ENCODE peak calls at places on chromosomes 2 and 18, in eight cellular contexts. F, M, R, T, E, G, Q and L are unnamed samples.

GRCh38 chr18:40868110-40868858 is 1086.8 kb upstream of the PIK3C3 start:
- DNase-seq in F (no peak), M (no peak), R (no peak), T (no peak), E (no peak), G (peak), Q (no peak), L (no peak)

GRCh38 chr2:216362730-216363129 is 9.6 kb downstream of the MARCHF4 start:
- DNase-seq in F (no peak), M (no peak), R (no peak), T (no peak), E (no peak), G (peak), Q (no peak), L (no peak)

GRCh38 chr2:53021285-53021684 is 746.3 kb upstream of the CHAC2 start:
- DNase-seq in F (no peak), M (no peak), R (no peak), T (no peak), E (no peak), G (peak), Q (no peak), L (no peak)

GRCh38 chr18:40283560-40283959 is 1671.5 kb upstream of the PIK3C3 start:
- DNase-seq in F (no peak), M (no peak), R (no peak), T (no peak), E (no peak), G (no peak), Q (no peak), L (no peak)

GRCh38 chr2:41400057-41400665 is 647.7 kb upstream of the PKDCC start:
- DNase-seq in F (no peak), M (no peak), R (no peak), T (peak), E (no peak), G (peak), Q (no peak), L (peak)

GRCh38 chr2:207768891-207769596 is 662 bp downstream of the FZD5 start:
- DNase-seq in F (peak), M (no peak), R (no peak), T (peak), E (no peak), G (no peak), Q (no peak), L (peak)

GRCh38 chr2:70974592-70974991 is 3.8 kb upstream of the ANKRD53 start:
- DNase-seq in F (no peak), M (no peak), R (no peak), T (no peak), E (no peak), G (no peak), Q (no peak), L (no peak)

GRCh38 chr2:16747257-16747656 is 81.6 kb upstream of the CYRIA start:
- DNase-seq in F (no peak), M (no peak), R (no peak), T (no peak), E (no peak), G (no peak), Q (no peak), L (no peak)

GRCh38 chr2:138486347-138487198 is 15.0 kb upstream of the SPOPL start:
- DNase-seq in F (no peak), M (no peak), R (no peak), T (no peak), E (no peak), G (no peak), Q (no peak), L (no peak)

GRCh38 chr2:46026431-46026830 is 270.8 kb upstream of the EPAS1 start:
- DNase-seq in F (no peak), M (no peak), R (no peak), T (no peak), E (no peak), G (no peak), Q (no peak), L (no peak)

GRCh38 chr2:46031124-46031523 is 266.1 kb upstream of the EPAS1 start:
- DNase-seq in F (no peak), M (no peak), R (no peak), T (no peak), E (no peak), G (no peak), Q (no peak), L (no peak)

GRCh38 chr2:46032161-46032813 is 264.9 kb upstream of the EPAS1 start:
- DNase-seq in F (no peak), M (no peak), R (no peak), T (no peak), E (no peak), G (peak), Q (no peak), L (no peak)

GRCh38 chr2:46030330-46030729 is 266.9 kb upstream of the EPAS1 start:
- DNase-seq in F (no peak), M (no peak), R (no peak), T (no peak), E (no peak), G (no peak), Q (no peak), L (no peak)

DNA sequence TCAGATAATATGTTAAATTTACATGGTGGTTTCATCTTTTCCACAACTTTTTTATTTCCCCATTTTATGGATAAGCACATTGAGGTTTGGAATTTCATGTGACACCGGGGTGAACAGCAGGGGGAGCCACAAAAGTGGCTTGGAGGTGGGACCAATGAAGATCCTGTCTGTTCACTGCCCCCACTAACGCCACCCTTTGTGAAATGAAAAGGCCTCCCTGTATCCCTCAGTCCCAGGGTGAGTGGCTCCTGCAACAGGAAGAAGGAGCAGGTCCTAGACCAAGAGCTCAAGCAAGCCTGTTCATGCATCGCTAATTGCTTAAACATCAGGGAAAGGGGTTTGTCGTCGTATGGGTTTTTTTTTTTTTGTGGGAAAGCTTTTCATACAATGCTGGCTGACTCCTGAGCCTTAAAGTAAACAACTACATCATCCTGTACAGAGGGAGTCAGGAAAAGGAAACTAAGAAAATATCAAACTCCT is 267.8 kb upstream of the EPAS1 start:
- DNase-seq in F (no peak), M (peak), R (peak), T (no peak), E (no peak), G (peak), Q (no peak), L (no peak)
- TF ChIP-seq CTCF in F (no peak), M (peak), R (peak), T (no peak), E (peak), G (no peak), Q (peak), L (no peak)

DNA sequence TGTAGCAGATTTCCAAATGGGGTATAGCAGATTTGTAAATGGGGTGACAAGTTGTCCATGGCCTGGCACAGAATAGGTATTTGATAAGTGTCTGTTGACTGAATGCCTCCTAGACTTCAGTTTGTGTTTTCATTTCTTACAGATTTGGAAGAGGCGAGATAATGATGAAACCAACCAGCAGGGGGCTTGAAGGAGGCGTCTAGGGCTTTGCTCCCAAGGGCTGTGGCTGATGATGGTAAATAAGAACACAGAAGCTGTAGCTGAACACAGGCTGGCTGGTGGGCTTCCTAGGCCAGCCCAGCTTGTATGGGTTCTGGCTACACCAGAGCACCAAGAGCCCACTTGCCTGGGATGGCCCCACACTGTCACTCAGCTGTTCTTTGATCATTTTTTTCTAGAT is 19.4 kb downstream of the SFTPB start:
- DNase-seq in F (no peak), M (no peak), R (no peak), T (no peak), E (no peak), G (no peak), Q (no peak), L (no peak)
- TF ChIP-seq CTCF in F (no peak), M (peak), R (peak), T (no peak), E (peak), G (peak), Q (peak), L (peak)

DNA sequence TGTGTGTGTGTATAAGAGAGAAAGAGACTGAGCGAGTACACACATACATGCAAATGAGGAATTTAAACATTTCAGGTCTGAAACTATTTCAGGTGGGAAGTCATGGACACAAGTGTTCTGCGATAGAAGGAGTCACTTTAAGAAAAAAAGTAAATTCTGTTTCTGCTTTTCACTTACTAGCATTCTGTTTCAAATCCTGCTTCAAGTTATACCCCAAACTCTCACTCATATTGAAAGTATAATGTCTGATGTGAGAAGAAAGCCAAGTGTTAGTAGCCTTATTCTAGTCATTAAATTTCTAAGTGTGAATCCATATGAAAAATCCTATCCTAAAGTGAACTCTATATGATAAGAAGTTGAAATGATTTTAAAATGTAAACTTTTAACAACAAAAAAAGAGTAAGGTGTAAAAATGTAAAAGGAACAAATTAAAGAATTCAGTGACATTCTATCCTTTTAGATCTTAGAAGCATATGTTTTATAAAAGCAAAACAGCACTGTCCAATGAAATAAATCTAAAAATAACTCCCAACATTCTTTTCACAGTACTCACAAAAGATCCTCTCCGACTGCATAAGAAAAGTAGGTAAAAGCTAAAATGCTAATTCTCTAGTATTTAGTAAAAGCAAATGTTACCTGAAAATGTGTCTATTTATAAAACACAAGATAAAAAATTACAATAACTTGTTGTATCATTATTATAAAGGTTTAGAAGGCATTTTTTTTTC is 570.6 kb downstream of the ZEB2 start:
- DNase-seq in F (no peak), M (no peak), R (no peak), T (no peak), E (no peak), G (no peak), Q (no peak), L (no peak)
- TF ChIP-seq CTCF in F (no peak), M (no peak), R (no peak), T (no peak), E (no peak), G (no peak), Q (no peak), L (no peak)

GRCh38 chr2:51335072-51336058 is 303.4 kb upstream of the NRXN1 start:
- DNase-seq in F (no peak), M (no peak), R (no peak), T (no peak), E (no peak), G (no peak), Q (no peak), L (no peak)
- TF ChIP-seq CTCF in F (no peak), M (no peak), R (no peak), T (peak), E (no peak), G (no peak), Q (no peak), L (peak)

GRCh38 chr18:58402247-58402646 is 226.6 kb downstream of the ALPK2 start:
- DNase-seq in F (no peak), M (no peak), R (no peak), T (no peak), E (no peak), G (peak), Q (no peak), L (no peak)

GRCh38 chr18:58402951-58403702 is 225.8 kb downstream of the ALPK2 start:
- DNase-seq in F (no peak), M (no peak), R (no peak), T (no peak), E (no peak), G (no peak), Q (no peak), L (no peak)

GRCh38 chr18:58401191-58401590 is 227.7 kb downstream of the ALPK2 start:
- DNase-seq in F (no peak), M (no peak), R (no peak), T (no peak), E (no peak), G (no peak), Q (no peak), L (no peak)

GRCh38 chr18:58398648-58399398 is 230.1 kb downstream of the ALPK2 start:
- DNase-seq in F (no peak), M (no peak), R (no peak), T (no peak), E (no peak), G (no peak), Q (no peak), L (no peak)

DNA sequence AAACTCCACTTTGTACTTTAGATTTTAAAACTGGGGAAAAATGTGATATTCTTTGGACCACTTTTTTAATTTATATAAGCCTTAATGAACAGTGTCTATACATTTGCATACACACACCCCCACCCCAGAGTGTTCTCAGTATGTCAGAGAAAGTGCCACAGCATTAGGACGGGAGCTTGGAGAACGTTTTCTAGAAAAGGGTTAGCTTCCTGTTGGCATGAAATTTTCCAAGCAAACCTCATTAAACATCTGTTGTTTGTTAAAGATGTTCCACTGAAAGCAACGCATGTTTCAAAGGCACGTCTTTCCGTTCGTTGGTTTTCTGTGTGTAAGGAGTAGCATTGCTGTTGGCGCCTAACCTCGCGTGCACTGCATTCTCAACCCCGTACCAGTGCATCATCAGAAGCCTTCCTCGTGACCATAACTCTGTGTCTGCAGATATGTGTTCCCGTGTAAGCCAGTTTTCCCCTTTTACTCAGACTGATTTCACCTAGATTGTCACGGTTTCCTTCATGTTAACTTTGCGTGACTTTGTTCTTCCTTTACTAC is 228.5 kb downstream of the ALPK2 start:
- DNase-seq in F (no peak), M (no peak), R (no peak), T (no peak), E (no peak), G (no peak), Q (no peak), L (no peak)
- TF ChIP-seq CTCF in F (no peak), M (no peak), R (no peak), T (no peak), E (no peak), G (no peak), Q (no peak), L (no peak)

DNA sequence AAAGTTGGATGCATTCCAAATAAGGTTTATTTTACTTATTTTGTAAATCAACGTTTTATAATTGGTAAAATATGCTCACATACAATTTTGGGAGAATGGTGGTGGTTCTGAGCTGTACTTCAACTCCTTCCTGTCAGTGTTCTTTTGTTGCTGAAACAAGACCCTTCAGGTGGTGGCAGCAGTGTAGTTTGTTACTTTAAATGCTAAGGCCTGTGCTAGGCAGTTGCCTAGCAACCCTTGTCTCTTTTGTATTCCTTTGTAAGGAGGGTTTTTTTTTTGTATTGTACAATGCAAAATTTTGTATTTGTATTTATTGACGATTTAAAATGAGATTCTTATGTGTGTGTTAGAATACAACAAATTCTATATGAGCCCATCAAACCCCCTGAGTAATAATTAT is 166.0 kb upstream of the FAM98A start:
- DNase-seq in F (no peak), M (no peak), R (peak), T (no peak), E (no peak), G (no peak), Q (no peak), L (no peak)
- TF ChIP-seq CTCF in F (no peak), M (no peak), R (no peak), T (no peak), E (no peak), G (no peak), Q (no peak), L (no peak)

GRCh38 chr2:74507145-74507925 is at the start of gene PCGF1:
- DNase-seq in F (peak), M (peak), R (peak), T (peak), E (peak), G (peak), Q (peak), L (peak)
- TF ChIP-seq CTCF in F (no peak), M (peak), R (peak), T (no peak), E (peak), G (no peak), Q (peak), L (peak)

GRCh38 chr2:185417111-185417510 is 321.5 kb upstream of the FSIP2 start:
- DNase-seq in F (no peak), M (no peak), R (no peak), T (no peak), E (no peak), G (no peak), Q (no peak), L (no peak)

GRCh38 chr2:185417688-185418087 is 320.9 kb upstream of the FSIP2 start:
- DNase-seq in F (no peak), M (no peak), R (no peak), T (no peak), E (no peak), G (no peak), Q (no peak), L (no peak)
- TF ChIP-seq CTCF in F (no peak), M (no peak), R (no peak), T (no peak), E (no peak), G (no peak), Q (no peak), L (no peak)

GRCh38 chr2:159118115-159118858 is 149.8 kb downstream of the TANC1 start:
- DNase-seq in F (peak), M (peak), R (peak), T (peak), E (peak), G (peak), Q (peak), L (peak)

GRCh38 chr2:159119652-159120257 is 151.3 kb downstream of the TANC1 start:
- DNase-seq in F (no peak), M (peak), R (peak), T (no peak), E (no peak), G (no peak), Q (no peak), L (no peak)

GRCh38 chr2:159116922-159117321 is 148.5 kb downstream of the TANC1 start:
- DNase-seq in F (no peak), M (no peak), R (no peak), T (no peak), E (no peak), G (no peak), Q (no peak), L (no peak)

GRCh38 chr2:159117658-159118057 is 149.2 kb downstream of the TANC1 start:
- DNase-seq in F (no peak), M (no peak), R (no peak), T (no peak), E (no peak), G (no peak), Q (no peak), L (no peak)

DNA sequence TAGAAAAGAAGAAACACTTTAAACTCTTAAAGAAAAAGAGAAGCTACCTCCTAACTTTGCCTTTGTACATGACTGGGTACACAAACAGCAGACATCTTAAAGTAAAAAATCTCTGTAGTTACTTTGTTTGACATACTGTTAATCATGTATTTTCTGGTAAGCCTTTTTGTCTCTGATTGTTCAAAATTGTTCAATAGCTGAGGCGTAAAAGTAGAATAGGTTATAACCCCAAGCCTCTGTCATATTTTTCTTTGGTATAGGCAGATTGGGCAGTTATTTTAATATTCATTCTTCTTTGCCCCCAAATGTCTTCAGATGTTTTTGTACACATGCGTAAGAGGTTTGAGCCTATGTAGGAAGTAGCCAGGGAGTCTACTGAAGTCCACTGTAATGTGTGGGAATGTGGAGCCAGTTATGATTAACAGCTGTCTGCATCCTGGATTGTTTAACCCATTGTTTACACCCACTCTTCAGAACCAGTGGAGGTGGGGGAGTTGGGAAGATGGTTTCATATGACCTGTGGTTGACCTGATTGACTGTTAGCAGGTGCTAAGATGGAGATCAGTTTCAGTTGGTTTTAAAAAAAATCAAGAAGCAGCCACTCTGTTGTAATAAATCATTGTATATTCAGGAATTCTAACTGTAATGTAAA is 150.5 kb downstream of the TANC1 start:
- DNase-seq in F (no peak), M (no peak), R (no peak), T (no peak), E (no peak), G (no peak), Q (no peak), L (no peak)
- TF ChIP-seq CTCF in F (no peak), M (no peak), R (peak), T (no peak), E (no peak), G (no peak), Q (no peak), L (peak)

GRCh38 chr18:3885209-3885792 is 435.3 kb downstream of the TGIF1 start:
- DNase-seq in F (no peak), M (no peak), R (no peak), T (no peak), E (no peak), G (no peak), Q (no peak), L (no peak)
- TF ChIP-seq CTCF in F (no peak), M (no peak), R (peak), T (no peak), E (peak), G (no peak), Q (peak), L (peak)